ENCODE peak calls at places on chromosomes 12 and 14, in five cellular contexts. J, Y, I, Q and X are unnamed samples. For H3K9me3, the result is how much of the 10 kb centered on the place peaks cover.

GRCh38 chr14:34324363-34324795 is 137.7 kb downstream of the SPTSSA start:
- DNase-seq in J (no peak), Y (no peak), I (no peak), Q (peak), X (peak)

GRCh38 chr14:91872517-91873470 is 5.5 kb upstream of the TC2N start:
- DNase-seq in J (peak), Y (peak), I (peak), Q (peak), X (peak)

GRCh38 chr12:109696485-109697269 is 16.9 kb upstream of the FAM222A start:
- DNase-seq in J (no peak), Y (no peak), I (no peak), Q (no peak), X (no peak)

GRCh38 chr12:63223128-63223527 is 72.1 kb upstream of the AVPR1A start:
- DNase-seq in J (no peak), Y (no peak), I (no peak), Q (no peak), X (no peak)

GRCh38 chr12:105570944-105571343 is 240.5 kb downstream of the C12orf75 start:
- DNase-seq in J (no peak), Y (no peak), I (no peak), Q (no peak), X (no peak)

GRCh38 chr14:80269338-80269935 is 58.1 kb upstream of the DIO2 start:
- DNase-seq in J (no peak), Y (no peak), I (no peak), Q (peak), X (no peak)

GRCh38 chr14:74804219-74804825 is 41.2 kb downstream of the YLPM1 start:
- DNase-seq in J (no peak), Y (peak), I (no peak), Q (peak), X (peak)

GRCh38 chr12:109422251-109422650 is 54.8 kb downstream of the KCTD10 start:
- DNase-seq in J (no peak), Y (no peak), I (no peak), Q (no peak), X (no peak)

GRCh38 chr14:63893701-63894458 is 41.1 kb downstream of the SYNE2 start:
- DNase-seq in J (peak), Y (peak), I (peak), Q (peak), X (no peak)

GRCh38 chr12:848519-849191 is 96.3 kb downstream of the WNK1 start:
- DNase-seq in J (no peak), Y (no peak), I (no peak), Q (no peak), X (no peak)

GRCh38 chr12:113622410-113622809 is 150.7 kb upstream of the LHX5 start:
- DNase-seq in J (no peak), Y (no peak), I (no peak), Q (no peak), X (no peak)

GRCh38 chr14:53304726-53305381 is 151.7 kb upstream of the DDHD1 start:
- DNase-seq in J (no peak), Y (no peak), I (peak), Q (no peak), X (no peak)

GRCh38 chr14:68791078-68791983 is 1.5 kb downstream of the ZFP36L1 start:
- DNase-seq in J (peak), Y (peak), I (peak), Q (peak), X (no peak)

GRCh38 chr14:30214456-30215090 is 286.9 kb upstream of the PRKD1 start:
- DNase-seq in J (peak), Y (no peak), I (no peak), Q (peak), X (no peak)

GRCh38 chr12:31476437-31476836 is 114.5 kb downstream of the DENND5B start:
- DNase-seq in J (no peak), Y (no peak), I (no peak), Q (no peak), X (no peak)

GRCh38 chr12:52210186-52210924 is 18.5 kb upstream of the KRT80 start:
- DNase-seq in J (no peak), Y (no peak), I (no peak), Q (peak), X (peak)

GRCh38 chr12:50618864-50619609 is 114.3 kb downstream of the DIP2B start:
- DNase-seq in J (no peak), Y (peak), I (no peak), Q (peak), X (no peak)

GRCh38 chr12:94848966-94849365 is 154.5 kb downstream of the NDUFA12 start:
- DNase-seq in J (no peak), Y (no peak), I (no peak), Q (no peak), X (no peak)

GRCh38 chr12:79690606-79691298 is at the start of gene PAWR:
- DNase-seq in J (peak), Y (peak), I (peak), Q (peak), X (peak)

GRCh38 chr12:75585309-75585708 is 73.9 kb upstream of the KRR1 start:
- DNase-seq in J (no peak), Y (no peak), I (no peak), Q (peak), X (no peak)

GRCh38 chr14:93086441-93087055 is 29.2 kb downstream of the ITPK1 start:
- DNase-seq in J (no peak), Y (no peak), I (no peak), Q (no peak), X (no peak)

GRCh38 chr12:62248873-62249272 is 11.3 kb upstream of the USP15 start:
- DNase-seq in J (no peak), Y (no peak), I (no peak), Q (no peak), X (no peak)

GRCh38 chr14:100067971-100068959 is 3.0 kb downstream of the EVL start:
- DNase-seq in J (no peak), Y (peak), I (peak), Q (no peak), X (peak)

GRCh38 chr14:91140672-91141071 is 26.8 kb downstream of the DGLUCY start:
- DNase-seq in J (no peak), Y (peak), I (no peak), Q (peak), X (no peak)

GRCh38 chr14:90645842-90646443 is 170.3 kb downstream of the TTC7B start:
- DNase-seq in J (no peak), Y (no peak), I (no peak), Q (peak), X (no peak)

GRCh38 chr14:98229676-98230366 is 1042.2 kb downstream of the BCL11B start:
- DNase-seq in J (no peak), Y (no peak), I (no peak), Q (no peak), X (no peak)

GRCh38 chr12:107134558-107134957 is 41.2 kb upstream of the CRY1 start:
- DNase-seq in J (no peak), Y (no peak), I (no peak), Q (peak), X (no peak)

GRCh38 chr12:52380271-52380694 is 5.2 kb downstream of the KRT84 start:
- DNase-seq in J (peak), Y (no peak), I (no peak), Q (peak), X (peak)

GRCh38 chr14:102451064-102451352 is 58.6 kb downstream of the ANKRD9 start:
- DNase-seq in J (no peak), Y (no peak), I (peak), Q (no peak), X (no peak)

GRCh38 chr12:89075890-89076591 is 276.3 kb downstream of the DUSP6 start:
- DNase-seq in J (no peak), Y (no peak), I (no peak), Q (no peak), X (no peak)

GRCh38 chr14:20116748-20117147 is 6.2 kb downstream of the OR4K17 start:
- DNase-seq in J (no peak), Y (no peak), I (no peak), Q (no peak), X (no peak)

GRCh38 chr12:94561943-94562411 is 88.4 kb downstream of the TMCC3 start:
- DNase-seq in J (peak), Y (peak), I (no peak), Q (no peak), X (peak)

GRCh38 chr12:4806439-4807115 is 86.4 kb downstream of the GALNT8 start:
- DNase-seq in J (no peak), Y (no peak), I (no peak), Q (no peak), X (no peak)

GRCh38 chr12:63940295-63940997 is 95.9 kb downstream of the SRGAP1 start:
- DNase-seq in J (no peak), Y (no peak), I (no peak), Q (no peak), X (no peak)

GRCh38 chr14:87131879-87132278 is 861.1 kb downstream of the GALC start:
- DNase-seq in J (no peak), Y (no peak), I (no peak), Q (no peak), X (no peak)
- H3K4me3 ChIP-seq in J (no peak), Y (no peak), I (no peak), Q (no peak), X (no peak)

GRCh38 chr12:30067156-30067555 is 283.4 kb upstream of the TMTC1 start:
- DNase-seq in J (no peak), Y (no peak), I (no peak), Q (no peak), X (no peak)

GRCh38 chr12:30064906-30065305 is 281.2 kb upstream of the TMTC1 start:
- DNase-seq in J (no peak), Y (no peak), I (no peak), Q (no peak), X (no peak)

DNA sequence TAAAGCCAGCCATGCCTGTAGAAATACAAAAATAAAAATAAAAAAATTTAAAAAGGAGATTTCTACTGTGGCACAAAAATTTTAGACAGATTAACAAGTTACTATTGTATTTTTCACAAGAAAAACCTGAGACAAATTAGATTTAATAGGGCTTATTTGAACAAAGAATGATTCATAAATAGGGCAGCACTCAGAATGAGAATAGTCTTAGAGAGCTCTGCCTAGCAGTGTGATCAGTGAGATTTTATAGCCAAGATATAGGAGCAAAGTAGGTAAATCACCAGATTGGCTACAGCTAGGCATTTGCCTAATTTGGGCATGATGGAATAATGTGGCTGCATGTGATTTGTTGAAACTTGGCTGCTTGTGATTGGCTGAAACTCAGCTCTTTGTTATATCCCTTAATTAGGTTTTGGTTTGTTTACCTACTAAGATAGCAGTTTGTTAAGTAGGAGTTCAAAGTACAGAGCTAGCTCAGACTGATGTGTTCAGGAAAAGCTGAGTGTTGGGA is 279.7 kb upstream of the TMTC1 start:
- DNase-seq in J (no peak), Y (no peak), I (no peak), Q (no peak), X (no peak)
- TF ChIP-seq POLR2A in J (no peak), Y (no peak), I (no peak), Q (no peak), X (no peak)

DNA sequence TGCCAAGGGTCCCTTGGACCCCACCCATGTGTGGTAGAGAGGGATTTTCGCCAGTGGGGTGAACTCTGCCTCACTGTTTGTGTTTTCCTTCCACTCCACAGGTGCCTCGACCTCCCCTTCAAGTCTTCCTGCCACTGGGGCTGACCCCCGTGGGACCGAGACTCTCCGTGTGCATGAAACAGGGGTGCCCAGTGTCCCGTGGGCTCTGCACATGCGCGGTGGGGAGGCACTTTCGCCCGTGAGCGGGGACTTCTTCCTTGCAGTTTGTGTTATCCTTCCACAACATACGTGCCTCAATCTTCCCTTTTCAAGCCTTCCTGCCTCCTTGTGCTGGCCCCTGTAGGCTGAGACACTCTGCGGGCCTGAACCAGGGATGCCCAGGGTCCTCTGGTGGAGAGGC is 362.4 kb downstream of the ALG10 start:
- DNase-seq in J (no peak), Y (no peak), I (no peak), Q (no peak), X (no peak)
- H3K9me3 ChIP-seq in J (under half), Y (half or more), I (under half), Q (under half), X (under half)

DNA sequence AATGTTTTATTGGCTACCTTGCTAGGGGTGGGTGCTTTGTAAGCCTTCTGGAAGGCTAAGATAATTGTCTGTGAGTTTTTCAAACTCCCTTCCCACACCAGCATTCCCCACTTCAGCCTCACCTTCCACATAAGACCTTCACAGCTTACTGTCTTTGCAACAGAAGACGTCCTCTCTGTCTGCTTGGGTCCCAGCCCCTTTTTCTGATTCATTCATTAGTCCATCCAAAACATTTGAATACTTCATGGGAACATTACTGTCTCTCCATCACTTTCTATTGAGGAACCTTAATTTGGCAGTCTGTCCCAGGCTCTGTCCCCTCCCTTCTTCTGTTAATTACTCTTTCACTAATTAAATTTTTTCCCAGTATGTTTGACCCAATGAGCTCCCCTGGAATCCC is 965 bp upstream of the MARCHF9 start:
- DNase-seq in J (no peak), Y (no peak), I (no peak), Q (no peak), X (no peak)
- H3K4me3 ChIP-seq in J (no peak), Y (no peak), I (peak), Q (no peak), X (peak)

GRCh38 chr12:3772380-3772779 is 19.5 kb upstream of the CRACR2A start:
- DNase-seq in J (no peak), Y (no peak), I (no peak), Q (no peak), X (no peak)

GRCh38 chr12:3771853-3772252 is 18.9 kb upstream of the CRACR2A start:
- DNase-seq in J (no peak), Y (no peak), I (peak), Q (no peak), X (no peak)

GRCh38 chr12:3775385-3776035 is 22.6 kb upstream of the CRACR2A start:
- DNase-seq in J (no peak), Y (no peak), I (no peak), Q (no peak), X (no peak)

GRCh38 chr12:3777206-3777809 is 24.4 kb upstream of the CRACR2A start:
- DNase-seq in J (no peak), Y (no peak), I (no peak), Q (peak), X (no peak)
- TF ChIP-seq POLR2A in J (no peak), Y (no peak), I (no peak), Q (no peak), X (no peak)

DNA sequence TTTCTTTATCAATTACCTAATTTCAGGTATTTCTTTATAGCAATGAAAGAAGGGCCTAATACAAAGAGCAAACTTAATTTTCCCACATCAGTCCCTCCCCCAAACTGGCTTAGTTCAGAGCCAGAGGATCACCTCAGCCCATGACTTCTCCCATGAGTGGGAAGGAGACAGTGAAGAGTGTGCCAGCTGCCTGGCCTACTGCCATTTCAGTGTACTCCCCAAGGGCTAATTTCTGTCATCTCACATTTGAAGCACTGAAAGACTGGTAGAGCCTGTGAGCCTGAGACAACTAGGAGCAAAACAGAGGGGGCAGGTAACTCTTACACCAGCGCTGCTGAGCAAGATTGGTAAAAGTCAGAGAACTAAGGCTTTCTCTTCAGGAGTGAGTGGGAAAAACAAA is 29.1 kb upstream of the ADAM20 start:
- DNase-seq in J (no peak), Y (no peak), I (peak), Q (no peak), X (no peak)
- H3K9me3 ChIP-seq in J (under half), Y (under half), I (under half), Q (under half), X (under half)

DNA sequence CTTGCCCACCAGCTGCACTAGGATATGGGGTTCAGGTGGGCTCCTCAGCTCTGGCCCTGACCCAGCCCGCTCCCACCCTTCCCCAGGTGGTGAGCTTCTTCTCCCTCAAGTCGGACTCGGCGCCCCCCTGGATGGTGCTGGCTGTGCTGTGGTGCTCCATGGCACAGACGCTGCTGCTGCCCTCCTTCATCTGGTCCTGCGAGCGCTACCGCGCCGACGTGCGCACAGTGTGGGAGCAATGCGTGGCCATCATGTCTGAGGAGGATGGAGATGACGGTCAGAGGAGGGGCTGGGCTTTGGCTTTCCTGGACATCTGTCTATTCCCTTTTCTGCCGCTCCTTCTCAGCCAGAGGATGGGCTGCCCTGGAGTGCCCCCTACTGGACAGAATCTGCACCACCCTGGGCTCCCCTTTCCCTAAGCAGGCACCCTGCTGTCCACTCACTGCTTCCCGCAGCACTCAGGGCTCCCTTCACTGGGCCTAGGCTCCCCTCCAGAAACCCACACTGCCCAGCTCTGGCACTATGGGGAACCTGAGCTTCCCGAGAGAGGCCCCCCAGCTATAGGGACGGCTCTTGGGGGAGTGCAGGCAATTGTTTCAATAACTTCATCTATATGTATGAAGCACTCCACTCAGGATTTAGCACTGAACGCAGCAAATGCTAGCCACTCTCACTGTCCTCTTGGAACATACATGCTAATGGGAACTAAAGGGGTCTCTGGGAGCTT is 2.6 kb upstream of the P3H3 start:
- DNase-seq in J (peak), Y (peak), I (peak), Q (peak), X (peak)
- H3K4me3 ChIP-seq in J (no peak), Y (no peak), I (peak), Q (no peak), X (no peak)

DNA sequence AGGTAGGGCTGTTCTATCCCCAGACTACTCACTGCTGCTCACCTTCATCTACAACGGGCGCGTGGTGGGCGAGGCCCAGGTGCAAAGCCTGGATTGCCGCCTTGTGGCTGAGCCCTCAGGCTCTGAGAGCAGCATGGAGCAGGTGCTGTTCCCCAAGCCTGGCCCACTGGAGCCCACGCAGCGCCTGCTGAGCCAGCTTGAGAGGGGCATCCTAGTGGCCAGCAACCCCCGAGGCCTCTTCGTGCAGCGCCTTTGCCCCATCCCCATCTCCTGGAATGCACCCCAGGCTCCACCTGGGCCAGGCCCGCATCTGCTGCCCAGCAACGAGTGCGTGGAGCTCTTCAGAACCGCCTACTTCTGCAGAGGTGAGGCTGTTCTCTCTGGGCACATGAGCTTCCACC is 3.5 kb downstream of the IRF9 start:
- DNase-seq in J (no peak), Y (no peak), I (no peak), Q (no peak), X (no peak)
- TF ChIP-seq POLR2A in J (no peak), Y (no peak), I (no peak), Q (no peak), X (no peak)

GRCh38 chr12:133190176-133190575 is 8.9 kb downstream of the ZNF268 start:
- DNase-seq in J (no peak), Y (no peak), I (no peak), Q (no peak), X (no peak)
- H3K9me3 ChIP-seq in J (half or more), Y (half or more), I (half or more), Q (half or more), X (under half)